ENCODE peak calls at places on chromosomes 12 and 14, in nine cellular contexts. One of them, this sample, is unnamed.

GRCh38 chr12:121240484-121241202 is 30.7 kb downstream of the P2RX4 start:
- DNase-seq in Panc1: no peak
- DNase-seq in thyroid gland: peak; percentile 49
- DNase-seq in stimulated activated naive B cell treated with anti-CD40 and anti-IgM and Interleukin-4, amounts not matched to agents 10 μg/mL and 1 μg/mL and 100 μg/mL, for 72 hours: peak; percentile 71
- DNase-seq in activated gamma-delta T cell treated with Interleukin-2 at 50 U/mL for 16 hours: peak; percentile 94
- DNase-seq in OCI-M1: no peak
- DNase-seq in fibroblast of the aortic adventitia: peak; percentile 27
- DNase-seq in stimulated activated CD8-positive, alpha-beta memory T cell treated with anti-CD3 and anti-CD28 coated beads, Interleukin-15, amount 100 ng/mL, for 48 hours: peak; percentile 73
- DNase-seq in lower leg skin: peak; percentile 43
- DNase-seq in this sample: peak; percentile 61

GRCh38 chr14:94329857-94330256 is 6.7 kb upstream of the SERPINA6 start:
- DNase-seq in Panc1: no peak
- DNase-seq in thyroid gland: no peak
- DNase-seq in stimulated activated naive B cell treated with anti-CD40 and anti-IgM and Interleukin-4, amounts not matched to agents 10 μg/mL and 1 μg/mL and 100 μg/mL, for 72 hours: no peak
- DNase-seq in activated gamma-delta T cell treated with Interleukin-2 at 50 U/mL for 16 hours: no peak
- DNase-seq in OCI-M1: no peak
- DNase-seq in fibroblast of the aortic adventitia: no peak
- DNase-seq in stimulated activated CD8-positive, alpha-beta memory T cell treated with anti-CD3 and anti-CD28 coated beads, Interleukin-15, amount 100 ng/mL, for 48 hours: no peak
- DNase-seq in lower leg skin: no peak
- DNase-seq in this sample: no peak

GRCh38 chr12:69947123-69947522 is 122.1 kb downstream of the MYRFL start:
- DNase-seq in Panc1: no peak
- DNase-seq in thyroid gland: no peak
- DNase-seq in stimulated activated naive B cell treated with anti-CD40 and anti-IgM and Interleukin-4, amounts not matched to agents 10 μg/mL and 1 μg/mL and 100 μg/mL, for 72 hours: no peak
- DNase-seq in activated gamma-delta T cell treated with Interleukin-2 at 50 U/mL for 16 hours: no peak
- DNase-seq in OCI-M1: no peak
- DNase-seq in fibroblast of the aortic adventitia: no peak
- DNase-seq in stimulated activated CD8-positive, alpha-beta memory T cell treated with anti-CD3 and anti-CD28 coated beads, Interleukin-15, amount 100 ng/mL, for 48 hours: no peak
- DNase-seq in lower leg skin: no peak
- DNase-seq in this sample: no peak

GRCh38 chr14:99755068-99755405 is 38.2 kb upstream of the EML1 start:
- DNase-seq in Panc1: no peak
- DNase-seq in thyroid gland: no peak
- DNase-seq in stimulated activated naive B cell treated with anti-CD40 and anti-IgM and Interleukin-4, amounts not matched to agents 10 μg/mL and 1 μg/mL and 100 μg/mL, for 72 hours: no peak
- DNase-seq in activated gamma-delta T cell treated with Interleukin-2 at 50 U/mL for 16 hours: no peak
- DNase-seq in OCI-M1: no peak
- DNase-seq in fibroblast of the aortic adventitia: no peak
- DNase-seq in stimulated activated CD8-positive, alpha-beta memory T cell treated with anti-CD3 and anti-CD28 coated beads, Interleukin-15, amount 100 ng/mL, for 48 hours: no peak
- DNase-seq in lower leg skin: no peak
- DNase-seq in this sample: no peak

GRCh38 chr12:127560041-127560478 is 706.9 kb upstream of the TMEM132C start:
- DNase-seq in Panc1: no peak
- DNase-seq in thyroid gland: no peak
- DNase-seq in stimulated activated naive B cell treated with anti-CD40 and anti-IgM and Interleukin-4, amounts not matched to agents 10 μg/mL and 1 μg/mL and 100 μg/mL, for 72 hours: no peak
- DNase-seq in activated gamma-delta T cell treated with Interleukin-2 at 50 U/mL for 16 hours: no peak
- DNase-seq in OCI-M1: no peak
- DNase-seq in fibroblast of the aortic adventitia: no peak
- DNase-seq in stimulated activated CD8-positive, alpha-beta memory T cell treated with anti-CD3 and anti-CD28 coated beads, Interleukin-15, amount 100 ng/mL, for 48 hours: no peak
- DNase-seq in lower leg skin: no peak
- DNase-seq in this sample: no peak

GRCh38 chr14:36518031-36518585 is 1.9 kb downstream of the NKX2-1 start:
- DNase-seq in Panc1: no peak
- DNase-seq in thyroid gland: no peak
- DNase-seq in stimulated activated naive B cell treated with anti-CD40 and anti-IgM and Interleukin-4, amounts not matched to agents 10 μg/mL and 1 μg/mL and 100 μg/mL, for 72 hours: no peak
- DNase-seq in activated gamma-delta T cell treated with Interleukin-2 at 50 U/mL for 16 hours: no peak
- DNase-seq in OCI-M1: no peak
- DNase-seq in fibroblast of the aortic adventitia: no peak
- DNase-seq in stimulated activated CD8-positive, alpha-beta memory T cell treated with anti-CD3 and anti-CD28 coated beads, Interleukin-15, amount 100 ng/mL, for 48 hours: no peak
- DNase-seq in lower leg skin: no peak
- DNase-seq in this sample: peak; percentile 10

GRCh38 chr14:75905505-75905904 is 76.3 kb downstream of the TGFB3 start:
- DNase-seq in Panc1: no peak
- DNase-seq in thyroid gland: peak; percentile 71
- DNase-seq in stimulated activated naive B cell treated with anti-CD40 and anti-IgM and Interleukin-4, amounts not matched to agents 10 μg/mL and 1 μg/mL and 100 μg/mL, for 72 hours: no peak
- DNase-seq in activated gamma-delta T cell treated with Interleukin-2 at 50 U/mL for 16 hours: no peak
- DNase-seq in OCI-M1: peak; percentile 73
- DNase-seq in fibroblast of the aortic adventitia: peak; percentile 62
- DNase-seq in stimulated activated CD8-positive, alpha-beta memory T cell treated with anti-CD3 and anti-CD28 coated beads, Interleukin-15, amount 100 ng/mL, for 48 hours: no peak
- DNase-seq in lower leg skin: peak; percentile 58
- DNase-seq in this sample: no peak

GRCh38 chr14:23362200-23362599 is 2.8 kb downstream of the EFS start:
- DNase-seq in Panc1: no peak
- DNase-seq in thyroid gland: no peak
- DNase-seq in stimulated activated naive B cell treated with anti-CD40 and anti-IgM and Interleukin-4, amounts not matched to agents 10 μg/mL and 1 μg/mL and 100 μg/mL, for 72 hours: no peak
- DNase-seq in activated gamma-delta T cell treated with Interleukin-2 at 50 U/mL for 16 hours: no peak
- DNase-seq in OCI-M1: peak; percentile 10
- DNase-seq in fibroblast of the aortic adventitia: peak; percentile 10
- DNase-seq in stimulated activated CD8-positive, alpha-beta memory T cell treated with anti-CD3 and anti-CD28 coated beads, Interleukin-15, amount 100 ng/mL, for 48 hours: no peak
- DNase-seq in lower leg skin: no peak
- DNase-seq in this sample: no peak

GRCh38 chr12:109147954-109148353 is 31.6 kb downstream of the ACACB start:
- DNase-seq in Panc1: no peak
- DNase-seq in thyroid gland: no peak
- DNase-seq in stimulated activated naive B cell treated with anti-CD40 and anti-IgM and Interleukin-4, amounts not matched to agents 10 μg/mL and 1 μg/mL and 100 μg/mL, for 72 hours: no peak
- DNase-seq in activated gamma-delta T cell treated with Interleukin-2 at 50 U/mL for 16 hours: no peak
- DNase-seq in OCI-M1: no peak
- DNase-seq in fibroblast of the aortic adventitia: peak; percentile 93
- DNase-seq in stimulated activated CD8-positive, alpha-beta memory T cell treated with anti-CD3 and anti-CD28 coated beads, Interleukin-15, amount 100 ng/mL, for 48 hours: no peak
- DNase-seq in lower leg skin: peak; percentile 71
- DNase-seq in this sample: no peak

GRCh38 chr12:43551271-43551970 is 582 bp downstream of the ADAMTS20 start:
- DNase-seq in Panc1: no peak
- DNase-seq in thyroid gland: no peak
- DNase-seq in stimulated activated naive B cell treated with anti-CD40 and anti-IgM and Interleukin-4, amounts not matched to agents 10 μg/mL and 1 μg/mL and 100 μg/mL, for 72 hours: no peak
- DNase-seq in activated gamma-delta T cell treated with Interleukin-2 at 50 U/mL for 16 hours: no peak
- DNase-seq in OCI-M1: no peak
- DNase-seq in fibroblast of the aortic adventitia: no peak
- DNase-seq in stimulated activated CD8-positive, alpha-beta memory T cell treated with anti-CD3 and anti-CD28 coated beads, Interleukin-15, amount 100 ng/mL, for 48 hours: no peak
- DNase-seq in lower leg skin: no peak
- DNase-seq in this sample: no peak

GRCh38 chr12:108133482-108133881 is 4.4 kb downstream of the WSCD2 start:
- DNase-seq in Panc1: no peak
- DNase-seq in thyroid gland: peak; percentile 92
- DNase-seq in stimulated activated naive B cell treated with anti-CD40 and anti-IgM and Interleukin-4, amounts not matched to agents 10 μg/mL and 1 μg/mL and 100 μg/mL, for 72 hours: no peak
- DNase-seq in activated gamma-delta T cell treated with Interleukin-2 at 50 U/mL for 16 hours: no peak
- DNase-seq in OCI-M1: no peak
- DNase-seq in fibroblast of the aortic adventitia: no peak
- DNase-seq in stimulated activated CD8-positive, alpha-beta memory T cell treated with anti-CD3 and anti-CD28 coated beads, Interleukin-15, amount 100 ng/mL, for 48 hours: no peak
- DNase-seq in lower leg skin: no peak
- DNase-seq in this sample: no peak

GRCh38 chr12:3170423-3171194 is 93.4 kb downstream of the TSPAN9 start:
- DNase-seq in Panc1: no peak
- DNase-seq in thyroid gland: no peak
- DNase-seq in stimulated activated naive B cell treated with anti-CD40 and anti-IgM and Interleukin-4, amounts not matched to agents 10 μg/mL and 1 μg/mL and 100 μg/mL, for 72 hours: no peak
- DNase-seq in activated gamma-delta T cell treated with Interleukin-2 at 50 U/mL for 16 hours: no peak
- DNase-seq in OCI-M1: no peak
- DNase-seq in fibroblast of the aortic adventitia: peak; percentile 67
- DNase-seq in stimulated activated CD8-positive, alpha-beta memory T cell treated with anti-CD3 and anti-CD28 coated beads, Interleukin-15, amount 100 ng/mL, for 48 hours: no peak
- DNase-seq in lower leg skin: no peak
- DNase-seq in this sample: no peak

GRCh38 chr14:88129306-88130056 is 124.5 kb downstream of the GPR65 start:
- DNase-seq in Panc1: no peak
- DNase-seq in thyroid gland: no peak
- DNase-seq in stimulated activated naive B cell treated with anti-CD40 and anti-IgM and Interleukin-4, amounts not matched to agents 10 μg/mL and 1 μg/mL and 100 μg/mL, for 72 hours: peak; percentile 3
- DNase-seq in activated gamma-delta T cell treated with Interleukin-2 at 50 U/mL for 16 hours: no peak
- DNase-seq in OCI-M1: peak; percentile 29
- DNase-seq in fibroblast of the aortic adventitia: peak; percentile 91
- DNase-seq in stimulated activated CD8-positive, alpha-beta memory T cell treated with anti-CD3 and anti-CD28 coated beads, Interleukin-15, amount 100 ng/mL, for 48 hours: no peak
- DNase-seq in lower leg skin: peak; percentile 61
- DNase-seq in this sample: no peak

GRCh38 chr12:6887460-6887859 is 14.4 kb upstream of the SPSB2 start:
- DNase-seq in Panc1: no peak
- DNase-seq in thyroid gland: no peak
- DNase-seq in stimulated activated naive B cell treated with anti-CD40 and anti-IgM and Interleukin-4, amounts not matched to agents 10 μg/mL and 1 μg/mL and 100 μg/mL, for 72 hours: no peak
- DNase-seq in activated gamma-delta T cell treated with Interleukin-2 at 50 U/mL for 16 hours: no peak
- DNase-seq in OCI-M1: no peak
- DNase-seq in fibroblast of the aortic adventitia: no peak
- DNase-seq in stimulated activated CD8-positive, alpha-beta memory T cell treated with anti-CD3 and anti-CD28 coated beads, Interleukin-15, amount 100 ng/mL, for 48 hours: no peak
- DNase-seq in lower leg skin: no peak
- DNase-seq in this sample: no peak

GRCh38 chr12:11836282-11836963 is 186.9 kb downstream of the ETV6 start:
- DNase-seq in Panc1: no peak
- DNase-seq in thyroid gland: no peak
- DNase-seq in stimulated activated naive B cell treated with anti-CD40 and anti-IgM and Interleukin-4, amounts not matched to agents 10 μg/mL and 1 μg/mL and 100 μg/mL, for 72 hours: peak; percentile 94
- DNase-seq in activated gamma-delta T cell treated with Interleukin-2 at 50 U/mL for 16 hours: no peak
- DNase-seq in OCI-M1: no peak
- DNase-seq in fibroblast of the aortic adventitia: no peak
- DNase-seq in stimulated activated CD8-positive, alpha-beta memory T cell treated with anti-CD3 and anti-CD28 coated beads, Interleukin-15, amount 100 ng/mL, for 48 hours: peak; percentile 44
- DNase-seq in lower leg skin: no peak
- DNase-seq in this sample: peak; percentile 84

GRCh38 chr12:25997401-25997973 is 39.0 kb downstream of the RASSF8 start:
- DNase-seq in Panc1: peak; percentile 82
- DNase-seq in thyroid gland: no peak
- DNase-seq in stimulated activated naive B cell treated with anti-CD40 and anti-IgM and Interleukin-4, amounts not matched to agents 10 μg/mL and 1 μg/mL and 100 μg/mL, for 72 hours: no peak
- DNase-seq in activated gamma-delta T cell treated with Interleukin-2 at 50 U/mL for 16 hours: no peak
- DNase-seq in OCI-M1: no peak
- DNase-seq in fibroblast of the aortic adventitia: peak; percentile 97
- DNase-seq in stimulated activated CD8-positive, alpha-beta memory T cell treated with anti-CD3 and anti-CD28 coated beads, Interleukin-15, amount 100 ng/mL, for 48 hours: no peak
- DNase-seq in lower leg skin: no peak
- DNase-seq in this sample: no peak

GRCh38 chr14:104390941-104391901 is 188.3 kb upstream of the C14orf180 start:
- DNase-seq in Panc1: no peak
- DNase-seq in thyroid gland: no peak
- DNase-seq in stimulated activated naive B cell treated with anti-CD40 and anti-IgM and Interleukin-4, amounts not matched to agents 10 μg/mL and 1 μg/mL and 100 μg/mL, for 72 hours: no peak
- DNase-seq in activated gamma-delta T cell treated with Interleukin-2 at 50 U/mL for 16 hours: no peak
- DNase-seq in OCI-M1: no peak
- DNase-seq in fibroblast of the aortic adventitia: no peak
- DNase-seq in stimulated activated CD8-positive, alpha-beta memory T cell treated with anti-CD3 and anti-CD28 coated beads, Interleukin-15, amount 100 ng/mL, for 48 hours: no peak
- DNase-seq in lower leg skin: no peak
- DNase-seq in this sample: no peak

GRCh38 chr14:39050389-39050788 is 52.6 kb downstream of the SEC23A start:
- DNase-seq in Panc1: no peak
- DNase-seq in thyroid gland: no peak
- DNase-seq in stimulated activated naive B cell treated with anti-CD40 and anti-IgM and Interleukin-4, amounts not matched to agents 10 μg/mL and 1 μg/mL and 100 μg/mL, for 72 hours: no peak
- DNase-seq in activated gamma-delta T cell treated with Interleukin-2 at 50 U/mL for 16 hours: no peak
- DNase-seq in OCI-M1: no peak
- DNase-seq in fibroblast of the aortic adventitia: peak; percentile 34
- DNase-seq in stimulated activated CD8-positive, alpha-beta memory T cell treated with anti-CD3 and anti-CD28 coated beads, Interleukin-15, amount 100 ng/mL, for 48 hours: no peak
- DNase-seq in lower leg skin: no peak
- DNase-seq in this sample: peak; percentile 17

GRCh38 chr12:71092290-71092689 is 65.5 kb downstream of the TSPAN8 start:
- DNase-seq in Panc1: no peak
- DNase-seq in thyroid gland: no peak
- DNase-seq in stimulated activated naive B cell treated with anti-CD40 and anti-IgM and Interleukin-4, amounts not matched to agents 10 μg/mL and 1 μg/mL and 100 μg/mL, for 72 hours: no peak
- DNase-seq in activated gamma-delta T cell treated with Interleukin-2 at 50 U/mL for 16 hours: no peak
- DNase-seq in OCI-M1: peak; percentile 20
- DNase-seq in fibroblast of the aortic adventitia: no peak
- DNase-seq in stimulated activated CD8-positive, alpha-beta memory T cell treated with anti-CD3 and anti-CD28 coated beads, Interleukin-15, amount 100 ng/mL, for 48 hours: no peak
- DNase-seq in lower leg skin: no peak
- DNase-seq in this sample: no peak

GRCh38 chr12:27199638-27200300 is 44.3 kb upstream of the STK38L start:
- DNase-seq in Panc1: no peak
- DNase-seq in thyroid gland: no peak
- DNase-seq in stimulated activated naive B cell treated with anti-CD40 and anti-IgM and Interleukin-4, amounts not matched to agents 10 μg/mL and 1 μg/mL and 100 μg/mL, for 72 hours: no peak
- DNase-seq in activated gamma-delta T cell treated with Interleukin-2 at 50 U/mL for 16 hours: no peak
- DNase-seq in OCI-M1: no peak
- DNase-seq in fibroblast of the aortic adventitia: peak; percentile 14
- DNase-seq in stimulated activated CD8-positive, alpha-beta memory T cell treated with anti-CD3 and anti-CD28 coated beads, Interleukin-15, amount 100 ng/mL, for 48 hours: no peak
- DNase-seq in lower leg skin: no peak
- DNase-seq in this sample: no peak

GRCh38 chr14:20412422-20412821 is 879 bp downstream of the TEP1 start:
- DNase-seq in Panc1: no peak
- DNase-seq in thyroid gland: no peak
- DNase-seq in stimulated activated naive B cell treated with anti-CD40 and anti-IgM and Interleukin-4, amounts not matched to agents 10 μg/mL and 1 μg/mL and 100 μg/mL, for 72 hours: no peak
- DNase-seq in activated gamma-delta T cell treated with Interleukin-2 at 50 U/mL for 16 hours: no peak
- DNase-seq in OCI-M1: peak; percentile 19
- DNase-seq in fibroblast of the aortic adventitia: peak; percentile 27
- DNase-seq in stimulated activated CD8-positive, alpha-beta memory T cell treated with anti-CD3 and anti-CD28 coated beads, Interleukin-15, amount 100 ng/mL, for 48 hours: no peak
- DNase-seq in lower leg skin: no peak
- DNase-seq in this sample: peak; percentile 51

GRCh38 chr12:7108042-7108927 is 729 bp downstream of the C1RL start:
- DNase-seq in Panc1: no peak
- DNase-seq in thyroid gland: peak; percentile 71
- DNase-seq in stimulated activated naive B cell treated with anti-CD40 and anti-IgM and Interleukin-4, amounts not matched to agents 10 μg/mL and 1 μg/mL and 100 μg/mL, for 72 hours: peak; percentile 73
- DNase-seq in activated gamma-delta T cell treated with Interleukin-2 at 50 U/mL for 16 hours: peak; percentile 77
- DNase-seq in OCI-M1: peak; percentile 85
- DNase-seq in fibroblast of the aortic adventitia: peak; percentile 68
- DNase-seq in stimulated activated CD8-positive, alpha-beta memory T cell treated with anti-CD3 and anti-CD28 coated beads, Interleukin-15, amount 100 ng/mL, for 48 hours: peak; percentile 74
- DNase-seq in lower leg skin: peak; percentile 53
- DNase-seq in this sample: peak; percentile 92

GRCh38 chr14:102020058-102020971 is 55.9 kb downstream of the DYNC1H1 start:
- DNase-seq in Panc1: no peak
- DNase-seq in thyroid gland: no peak
- DNase-seq in stimulated activated naive B cell treated with anti-CD40 and anti-IgM and Interleukin-4, amounts not matched to agents 10 μg/mL and 1 μg/mL and 100 μg/mL, for 72 hours: no peak
- DNase-seq in activated gamma-delta T cell treated with Interleukin-2 at 50 U/mL for 16 hours: peak; percentile 49
- DNase-seq in OCI-M1: no peak
- DNase-seq in fibroblast of the aortic adventitia: peak; percentile 13
- DNase-seq in stimulated activated CD8-positive, alpha-beta memory T cell treated with anti-CD3 and anti-CD28 coated beads, Interleukin-15, amount 100 ng/mL, for 48 hours: peak; percentile 45
- DNase-seq in lower leg skin: no peak
- DNase-seq in this sample: no peak

GRCh38 chr12:1912580-1913376 is 5.7 kb downstream of the CACNA2D4 start:
- DNase-seq in Panc1: no peak
- DNase-seq in thyroid gland: no peak
- DNase-seq in stimulated activated naive B cell treated with anti-CD40 and anti-IgM and Interleukin-4, amounts not matched to agents 10 μg/mL and 1 μg/mL and 100 μg/mL, for 72 hours: peak; percentile 0
- DNase-seq in activated gamma-delta T cell treated with Interleukin-2 at 50 U/mL for 16 hours: no peak
- DNase-seq in OCI-M1: no peak
- DNase-seq in fibroblast of the aortic adventitia: no peak
- DNase-seq in stimulated activated CD8-positive, alpha-beta memory T cell treated with anti-CD3 and anti-CD28 coated beads, Interleukin-15, amount 100 ng/mL, for 48 hours: no peak
- DNase-seq in lower leg skin: no peak
- DNase-seq in this sample: peak; percentile 7

GRCh38 chr12:18644564-18644963 is 93.2 kb downstream of the PLCZ1 start:
- DNase-seq in Panc1: no peak
- DNase-seq in thyroid gland: no peak
- DNase-seq in stimulated activated naive B cell treated with anti-CD40 and anti-IgM and Interleukin-4, amounts not matched to agents 10 μg/mL and 1 μg/mL and 100 μg/mL, for 72 hours: no peak
- DNase-seq in activated gamma-delta T cell treated with Interleukin-2 at 50 U/mL for 16 hours: no peak
- DNase-seq in OCI-M1: no peak
- DNase-seq in fibroblast of the aortic adventitia: no peak
- DNase-seq in stimulated activated CD8-positive, alpha-beta memory T cell treated with anti-CD3 and anti-CD28 coated beads, Interleukin-15, amount 100 ng/mL, for 48 hours: no peak
- DNase-seq in lower leg skin: no peak
- DNase-seq in this sample: no peak

GRCh38 chr14:99422220-99423010 is 58.2 kb downstream of the SETD3 start:
- DNase-seq in Panc1: no peak
- DNase-seq in thyroid gland: no peak
- DNase-seq in stimulated activated naive B cell treated with anti-CD40 and anti-IgM and Interleukin-4, amounts not matched to agents 10 μg/mL and 1 μg/mL and 100 μg/mL, for 72 hours: no peak
- DNase-seq in activated gamma-delta T cell treated with Interleukin-2 at 50 U/mL for 16 hours: no peak
- DNase-seq in OCI-M1: no peak
- DNase-seq in fibroblast of the aortic adventitia: no peak
- DNase-seq in stimulated activated CD8-positive, alpha-beta memory T cell treated with anti-CD3 and anti-CD28 coated beads, Interleukin-15, amount 100 ng/mL, for 48 hours: no peak
- DNase-seq in lower leg skin: no peak
- DNase-seq in this sample: no peak

GRCh38 chr14:36580856-36581831 is 1.3 kb downstream of the NKX2-8 start:
- DNase-seq in Panc1: no peak
- DNase-seq in thyroid gland: peak; percentile 88
- DNase-seq in stimulated activated naive B cell treated with anti-CD40 and anti-IgM and Interleukin-4, amounts not matched to agents 10 μg/mL and 1 μg/mL and 100 μg/mL, for 72 hours: no peak
- DNase-seq in activated gamma-delta T cell treated with Interleukin-2 at 50 U/mL for 16 hours: no peak
- DNase-seq in OCI-M1: no peak
- DNase-seq in fibroblast of the aortic adventitia: peak; percentile 16
- DNase-seq in stimulated activated CD8-positive, alpha-beta memory T cell treated with anti-CD3 and anti-CD28 coated beads, Interleukin-15, amount 100 ng/mL, for 48 hours: no peak
- DNase-seq in lower leg skin: no peak
- DNase-seq in this sample: peak; percentile 30

GRCh38 chr14:91931478-91932088 is 15.9 kb downstream of the FBLN5 start:
- DNase-seq in Panc1: no peak
- DNase-seq in thyroid gland: no peak
- DNase-seq in stimulated activated naive B cell treated with anti-CD40 and anti-IgM and Interleukin-4, amounts not matched to agents 10 μg/mL and 1 μg/mL and 100 μg/mL, for 72 hours: no peak
- DNase-seq in activated gamma-delta T cell treated with Interleukin-2 at 50 U/mL for 16 hours: no peak
- DNase-seq in OCI-M1: no peak
- DNase-seq in fibroblast of the aortic adventitia: peak; percentile 24
- DNase-seq in stimulated activated CD8-positive, alpha-beta memory T cell treated with anti-CD3 and anti-CD28 coated beads, Interleukin-15, amount 100 ng/mL, for 48 hours: no peak
- DNase-seq in lower leg skin: no peak
- DNase-seq in this sample: no peak

GRCh38 chr12:80068173-80068572 is 31.2 kb upstream of the OTOGL start:
- DNase-seq in Panc1: no peak
- DNase-seq in thyroid gland: no peak
- DNase-seq in stimulated activated naive B cell treated with anti-CD40 and anti-IgM and Interleukin-4, amounts not matched to agents 10 μg/mL and 1 μg/mL and 100 μg/mL, for 72 hours: no peak
- DNase-seq in activated gamma-delta T cell treated with Interleukin-2 at 50 U/mL for 16 hours: no peak
- DNase-seq in OCI-M1: peak; percentile 15
- DNase-seq in fibroblast of the aortic adventitia: no peak
- DNase-seq in stimulated activated CD8-positive, alpha-beta memory T cell treated with anti-CD3 and anti-CD28 coated beads, Interleukin-15, amount 100 ng/mL, for 48 hours: no peak
- DNase-seq in lower leg skin: no peak
- DNase-seq in this sample: no peak

GRCh38 chr14:92633724-92634123 is 114.7 kb downstream of the LGMN start:
- DNase-seq in Panc1: no peak
- DNase-seq in thyroid gland: no peak
- DNase-seq in stimulated activated naive B cell treated with anti-CD40 and anti-IgM and Interleukin-4, amounts not matched to agents 10 μg/mL and 1 μg/mL and 100 μg/mL, for 72 hours: no peak
- DNase-seq in activated gamma-delta T cell treated with Interleukin-2 at 50 U/mL for 16 hours: no peak
- DNase-seq in OCI-M1: no peak
- DNase-seq in fibroblast of the aortic adventitia: peak; percentile 74
- DNase-seq in stimulated activated CD8-positive, alpha-beta memory T cell treated with anti-CD3 and anti-CD28 coated beads, Interleukin-15, amount 100 ng/mL, for 48 hours: no peak
- DNase-seq in lower leg skin: no peak
- DNase-seq in this sample: no peak

GRCh38 chr12:4015225-4016076 is 142.3 kb upstream of the PARP11 start:
- DNase-seq in Panc1: no peak
- DNase-seq in thyroid gland: no peak
- DNase-seq in stimulated activated naive B cell treated with anti-CD40 and anti-IgM and Interleukin-4, amounts not matched to agents 10 μg/mL and 1 μg/mL and 100 μg/mL, for 72 hours: no peak
- DNase-seq in activated gamma-delta T cell treated with Interleukin-2 at 50 U/mL for 16 hours: no peak
- DNase-seq in OCI-M1: no peak
- DNase-seq in fibroblast of the aortic adventitia: no peak
- DNase-seq in stimulated activated CD8-positive, alpha-beta memory T cell treated with anti-CD3 and anti-CD28 coated beads, Interleukin-15, amount 100 ng/mL, for 48 hours: no peak
- DNase-seq in lower leg skin: no peak
- DNase-seq in this sample: no peak

This sample was measured in GM10248.